ENCODE peak calls at places on chromosomes 13 and 19, in eight cellular contexts. One of them, this sample, is unnamed.

GRCh38 chr13:109191422-109191821 is 562.0 kb downstream of the MYO16 start:
- DNase-seq in Calu3: no peak
- DNase-seq in GM13976: no peak
- DNase-seq in heart left ventricle: no peak
- DNase-seq in CD4-positive, alpha-beta T cell: no peak
- DNase-seq in epithelial cell of proximal tubule: no peak
- DNase-seq in OCI-LY7: no peak
- DNase-seq in HCT116: no peak
- DNase-seq in this sample: no peak

GRCh38 chr13:26719356-26719945 is 41.1 kb downstream of the GPR12 start:
- DNase-seq in HCT116: no peak
- DNase-seq in OCI-LY7: peak
- DNase-seq in heart left ventricle: no peak
- DNase-seq in Calu3: no peak
- DNase-seq in CD4-positive, alpha-beta T cell: no peak
- DNase-seq in GM13976: no peak
- DNase-seq in epithelial cell of proximal tubule: no peak
- DNase-seq in this sample: no peak

GRCh38 chr13:109782066-109782822 is 4.1 kb downstream of the IRS2 start:
- DNase-seq in Calu3: no peak
- DNase-seq in OCI-LY7: no peak
- DNase-seq in heart left ventricle: no peak
- DNase-seq in GM13976: no peak
- DNase-seq in epithelial cell of proximal tubule: no peak
- DNase-seq in HCT116: no peak
- DNase-seq in CD4-positive, alpha-beta T cell: no peak
- DNase-seq in this sample: peak

GRCh38 chr13:35791191-35791902 is 314.9 kb upstream of the MAB21L1 start:
- DNase-seq in epithelial cell of proximal tubule: no peak
- DNase-seq in OCI-LY7: no peak
- DNase-seq in CD4-positive, alpha-beta T cell: no peak
- DNase-seq in HCT116: no peak
- DNase-seq in GM13976: no peak
- DNase-seq in Calu3: no peak
- DNase-seq in heart left ventricle: no peak
- DNase-seq in this sample: no peak

GRCh38 chr19:18612772-18613588 is at the start of gene TMEM59L:
- DNase-seq in epithelial cell of proximal tubule: no peak
- DNase-seq in HCT116: no peak
- DNase-seq in OCI-LY7: no peak
- DNase-seq in GM13976: peak
- DNase-seq in heart left ventricle: no peak
- DNase-seq in CD4-positive, alpha-beta T cell: no peak
- DNase-seq in Calu3: no peak
- DNase-seq in this sample: peak

GRCh38 chr13:31556376-31556775 is 182.9 kb upstream of the RXFP2 start:
- DNase-seq in Calu3: no peak
- DNase-seq in GM13976: no peak
- DNase-seq in OCI-LY7: no peak
- DNase-seq in epithelial cell of proximal tubule: no peak
- DNase-seq in heart left ventricle: no peak
- DNase-seq in HCT116: no peak
- DNase-seq in CD4-positive, alpha-beta T cell: no peak
- DNase-seq in this sample: no peak

GRCh38 chr13:35760678-35761308 is 284.3 kb upstream of the MAB21L1 start:
- DNase-seq in Calu3: no peak
- DNase-seq in OCI-LY7: no peak
- DNase-seq in epithelial cell of proximal tubule: no peak
- DNase-seq in HCT116: no peak
- DNase-seq in GM13976: no peak
- DNase-seq in heart left ventricle: no peak
- DNase-seq in CD4-positive, alpha-beta T cell: no peak
- DNase-seq in this sample: no peak

GRCh38 chr19:7871530-7872305 is 2.5 kb downstream of the PRR36 start:
- DNase-seq in CD4-positive, alpha-beta T cell: peak
- DNase-seq in heart left ventricle: peak
- DNase-seq in epithelial cell of proximal tubule: no peak
- DNase-seq in Calu3: peak
- DNase-seq in GM13976: peak
- DNase-seq in OCI-LY7: peak
- DNase-seq in HCT116: peak
- DNase-seq in this sample: peak

GRCh38 chr19:20044663-20045062 is 5.4 kb upstream of the ZNF682 start:
- DNase-seq in heart left ventricle: no peak
- DNase-seq in GM13976: no peak
- DNase-seq in OCI-LY7: no peak
- DNase-seq in HCT116: no peak
- DNase-seq in CD4-positive, alpha-beta T cell: no peak
- DNase-seq in Calu3: no peak
- DNase-seq in epithelial cell of proximal tubule: no peak
- DNase-seq in this sample: no peak

DNA sequence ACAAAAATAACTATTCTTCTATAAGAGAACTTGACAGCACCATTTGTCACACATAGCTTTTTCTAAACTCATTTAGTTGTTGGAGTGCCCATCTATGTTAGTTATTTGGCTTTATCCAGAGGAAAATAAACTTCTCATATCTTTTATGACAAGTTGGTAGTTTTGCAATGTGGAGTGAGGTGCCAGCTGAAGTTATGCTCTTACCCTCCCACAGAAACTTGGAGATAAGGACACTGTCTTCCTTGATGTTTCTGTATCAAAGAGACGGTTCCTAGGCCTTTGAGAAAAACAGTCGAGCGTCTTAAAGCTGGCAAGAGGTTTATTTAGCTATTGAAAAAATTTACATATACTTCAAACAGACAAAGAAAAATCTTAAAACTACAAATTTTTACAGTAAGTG is 1079.7 kb downstream of the SLITRK1 start:
- DNase-seq in Calu3: no peak
- DNase-seq in GM13976: no peak
- DNase-seq in HCT116: no peak
- DNase-seq in epithelial cell of proximal tubule: no peak
- DNase-seq in heart left ventricle: no peak
- DNase-seq in CD4-positive, alpha-beta T cell: no peak
- DNase-seq in OCI-LY7: no peak
- DNase-seq in this sample: no peak
- TF ChIP-seq CTCF in Calu3: no peak
- TF ChIP-seq CTCF in GM13976: no peak
- TF ChIP-seq CTCF in HCT116: no peak
- TF ChIP-seq CTCF in epithelial cell of proximal tubule: no peak
- TF ChIP-seq CTCF in heart left ventricle: no peak
- TF ChIP-seq CTCF in CD4-positive, alpha-beta T cell: no peak
- TF ChIP-seq CTCF in OCI-LY7: no peak
- TF ChIP-seq CTCF in this sample: no peak

DNA sequence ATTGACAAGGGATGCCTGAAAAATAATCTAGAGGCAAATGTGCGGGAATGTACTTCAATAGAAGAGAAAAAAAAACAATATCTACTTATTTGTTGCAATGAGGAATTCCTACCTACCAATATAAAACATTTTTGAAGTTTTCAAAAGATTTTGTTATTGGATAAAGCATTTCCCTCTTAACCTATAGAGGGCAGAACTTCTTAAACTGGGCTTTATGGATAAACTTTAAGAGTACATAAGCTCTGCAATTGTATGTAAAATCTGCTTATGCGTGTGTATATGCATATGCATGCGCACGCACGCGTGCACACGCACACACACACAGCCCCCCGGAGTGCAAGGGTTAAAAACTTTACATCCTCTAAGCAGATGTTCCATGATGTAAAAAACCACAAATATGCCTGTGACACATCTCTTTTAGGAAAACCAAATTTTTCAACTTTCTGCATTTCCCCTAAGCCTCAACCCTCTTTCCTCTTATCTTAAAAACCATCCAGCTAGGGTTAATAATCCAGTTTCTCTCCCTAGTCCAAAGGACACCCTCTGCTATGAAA is 73.1 kb upstream of the OXGR1 start:
- DNase-seq in Calu3: no peak
- DNase-seq in HCT116: no peak
- DNase-seq in GM13976: no peak
- DNase-seq in CD4-positive, alpha-beta T cell: no peak
- DNase-seq in epithelial cell of proximal tubule: no peak
- DNase-seq in OCI-LY7: no peak
- DNase-seq in heart left ventricle: no peak
- DNase-seq in this sample: no peak
- TF ChIP-seq CTCF in Calu3: no peak
- TF ChIP-seq CTCF in HCT116: no peak
- TF ChIP-seq CTCF in GM13976: no peak
- TF ChIP-seq CTCF in CD4-positive, alpha-beta T cell: no peak
- TF ChIP-seq CTCF in epithelial cell of proximal tubule: no peak
- TF ChIP-seq CTCF in OCI-LY7: peak
- TF ChIP-seq CTCF in heart left ventricle: no peak
- TF ChIP-seq CTCF in this sample: no peak

GRCh38 chr19:43928820-43929219 is 6.3 kb downstream of the ZNF45 start:
- DNase-seq in heart left ventricle: no peak
- DNase-seq in CD4-positive, alpha-beta T cell: no peak
- DNase-seq in Calu3: no peak
- DNase-seq in GM13976: no peak
- DNase-seq in epithelial cell of proximal tubule: no peak
- DNase-seq in OCI-LY7: no peak
- DNase-seq in HCT116: no peak
- DNase-seq in this sample: no peak
- TF ChIP-seq CTCF in heart left ventricle: no peak
- TF ChIP-seq CTCF in CD4-positive, alpha-beta T cell: no peak
- TF ChIP-seq CTCF in Calu3: no peak
- TF ChIP-seq CTCF in GM13976: no peak
- TF ChIP-seq CTCF in epithelial cell of proximal tubule: no peak
- TF ChIP-seq CTCF in OCI-LY7: no peak
- TF ChIP-seq CTCF in HCT116: no peak
- TF ChIP-seq CTCF in this sample: no peak

GRCh38 chr13:28805193-28805819 is 14.8 kb upstream of the MTUS2 start:
- DNase-seq in CD4-positive, alpha-beta T cell: no peak
- DNase-seq in GM13976: no peak
- DNase-seq in Calu3: peak
- DNase-seq in epithelial cell of proximal tubule: no peak
- DNase-seq in OCI-LY7: peak
- DNase-seq in heart left ventricle: no peak
- DNase-seq in HCT116: no peak
- DNase-seq in this sample: no peak
- TF ChIP-seq CTCF in CD4-positive, alpha-beta T cell: peak
- TF ChIP-seq CTCF in GM13976: no peak
- TF ChIP-seq CTCF in Calu3: no peak
- TF ChIP-seq CTCF in epithelial cell of proximal tubule: peak
- TF ChIP-seq CTCF in OCI-LY7: peak
- TF ChIP-seq CTCF in heart left ventricle: peak
- TF ChIP-seq CTCF in HCT116: peak
- TF ChIP-seq CTCF in this sample: no peak

DNA sequence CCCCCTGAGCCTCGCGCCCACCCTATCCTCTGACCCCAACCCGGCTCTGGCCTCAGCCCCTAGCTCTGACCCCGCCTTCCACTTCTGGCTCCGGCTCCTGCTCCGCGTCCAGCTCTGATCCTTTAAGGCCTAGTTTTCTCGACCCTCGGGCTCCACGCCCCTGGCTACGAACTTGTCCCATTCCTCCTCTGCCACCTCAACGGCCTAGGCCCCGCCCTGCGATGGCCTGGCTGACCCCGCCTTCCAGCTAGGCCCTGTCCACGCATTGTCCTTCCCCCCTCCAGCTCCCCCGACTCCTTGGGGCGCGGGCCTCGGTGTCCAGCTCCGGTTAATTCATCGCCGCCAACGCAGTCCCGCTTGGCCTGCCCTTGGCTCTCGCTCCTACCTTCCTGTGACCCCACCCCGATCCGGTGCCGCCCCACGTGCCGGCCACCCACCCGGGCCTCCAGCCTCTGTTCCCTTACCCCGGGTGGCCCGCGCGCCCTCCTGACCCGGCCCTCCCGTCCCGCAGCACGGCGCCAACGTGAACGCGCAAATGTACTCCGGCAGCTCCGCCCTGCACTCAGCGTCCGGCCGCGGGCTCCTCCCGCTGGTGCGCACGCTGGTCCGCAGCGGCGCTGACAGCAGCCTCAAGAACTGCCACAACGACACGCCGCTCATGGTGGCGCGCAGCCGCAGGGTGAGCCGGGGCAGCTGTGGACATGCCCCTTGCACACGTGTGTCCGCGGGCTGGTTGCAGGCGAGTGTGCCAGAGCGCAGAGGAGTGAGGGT is 9.4 kb downstream of the BCL3 start:
- DNase-seq in CD4-positive, alpha-beta T cell: no peak
- DNase-seq in OCI-LY7: no peak
- DNase-seq in heart left ventricle: peak
- DNase-seq in Calu3: no peak
- DNase-seq in GM13976: no peak
- DNase-seq in epithelial cell of proximal tubule: no peak
- DNase-seq in HCT116: no peak
- DNase-seq in this sample: peak
- TF ChIP-seq CTCF in CD4-positive, alpha-beta T cell: no peak
- TF ChIP-seq CTCF in OCI-LY7: no peak
- TF ChIP-seq CTCF in heart left ventricle: peak
- TF ChIP-seq CTCF in Calu3: no peak
- TF ChIP-seq CTCF in GM13976: no peak
- TF ChIP-seq CTCF in epithelial cell of proximal tubule: no peak
- TF ChIP-seq CTCF in HCT116: no peak
- TF ChIP-seq CTCF in this sample: no peak

GRCh38 chr19:36030264-36031148 is 2.2 kb downstream of the CLIP3 start:
- DNase-seq in Calu3: no peak
- DNase-seq in CD4-positive, alpha-beta T cell: no peak
- DNase-seq in GM13976: no peak
- DNase-seq in HCT116: no peak
- DNase-seq in heart left ventricle: no peak
- DNase-seq in OCI-LY7: no peak
- DNase-seq in epithelial cell of proximal tubule: peak
- DNase-seq in this sample: no peak
- TF ChIP-seq CTCF in Calu3: no peak
- TF ChIP-seq CTCF in CD4-positive, alpha-beta T cell: no peak
- TF ChIP-seq CTCF in GM13976: no peak
- TF ChIP-seq CTCF in HCT116: peak
- TF ChIP-seq CTCF in heart left ventricle: no peak
- TF ChIP-seq CTCF in OCI-LY7: no peak
- TF ChIP-seq CTCF in epithelial cell of proximal tubule: peak
- TF ChIP-seq CTCF in this sample: no peak

GRCh38 chr19:50261446-50261970 is 58.1 kb downstream of the MYH14 start:
- DNase-seq in Calu3: no peak
- DNase-seq in HCT116: no peak
- DNase-seq in epithelial cell of proximal tubule: no peak
- DNase-seq in GM13976: no peak
- DNase-seq in heart left ventricle: no peak
- DNase-seq in OCI-LY7: no peak
- DNase-seq in CD4-positive, alpha-beta T cell: no peak
- DNase-seq in this sample: peak

GRCh38 chr19:50266041-50266440 is 62.6 kb downstream of the MYH14 start:
- DNase-seq in CD4-positive, alpha-beta T cell: no peak
- DNase-seq in HCT116: no peak
- DNase-seq in GM13976: no peak
- DNase-seq in OCI-LY7: no peak
- DNase-seq in epithelial cell of proximal tubule: no peak
- DNase-seq in heart left ventricle: no peak
- DNase-seq in Calu3: no peak
- DNase-seq in this sample: no peak

GRCh38 chr19:50263176-50263575 is 59.8 kb downstream of the MYH14 start:
- DNase-seq in epithelial cell of proximal tubule: no peak
- DNase-seq in CD4-positive, alpha-beta T cell: no peak
- DNase-seq in Calu3: no peak
- DNase-seq in heart left ventricle: no peak
- DNase-seq in GM13976: no peak
- DNase-seq in OCI-LY7: no peak
- DNase-seq in HCT116: no peak
- DNase-seq in this sample: peak

GRCh38 chr19:50266896-50267295 is 62.3 kb downstream of the KCNC3 start:
- DNase-seq in epithelial cell of proximal tubule: no peak
- DNase-seq in heart left ventricle: no peak
- DNase-seq in OCI-LY7: peak
- DNase-seq in Calu3: peak
- DNase-seq in CD4-positive, alpha-beta T cell: peak
- DNase-seq in GM13976: peak
- DNase-seq in HCT116: peak
- DNase-seq in this sample: peak

GRCh38 chr19:50264483-50265186 is 61.2 kb downstream of the MYH14 start:
- DNase-seq in GM13976: no peak
- DNase-seq in heart left ventricle: no peak
- DNase-seq in HCT116: no peak
- DNase-seq in epithelial cell of proximal tubule: no peak
- DNase-seq in CD4-positive, alpha-beta T cell: no peak
- DNase-seq in OCI-LY7: no peak
- DNase-seq in Calu3: no peak
- DNase-seq in this sample: no peak
- TF ChIP-seq CTCF in GM13976: peak
- TF ChIP-seq CTCF in heart left ventricle: no peak
- TF ChIP-seq CTCF in HCT116: no peak
- TF ChIP-seq CTCF in epithelial cell of proximal tubule: no peak
- TF ChIP-seq CTCF in CD4-positive, alpha-beta T cell: no peak
- TF ChIP-seq CTCF in OCI-LY7: no peak
- TF ChIP-seq CTCF in Calu3: no peak
- TF ChIP-seq CTCF in this sample: no peak

This sample was measured in kidney.